ENCODE peak calls at places on chromosome 4, in four cellular contexts. R is stomach, H is ascending aorta, Q is SK-N-SH. G is an unnamed sample. For H3K4me1, the result is how much of the 10 kb centered on the place peaks cover.

GRCh38 chr4:3321295-3321889 is 28.6 kb downstream of the RGS12 start:
- DNase-seq in R (peak), H (no peak), Q (peak), G (no peak)

GRCh38 chr4:36285784-36286480 is 4.5 kb downstream of the DTHD1 start:
- DNase-seq in R (no peak), H (no peak), Q (no peak), G (no peak)

GRCh38 chr4:168621806-168622589 is 125.1 kb downstream of the PALLD start:
- DNase-seq in R (no peak), H (no peak), Q (no peak), G (peak)

GRCh38 chr4:1041936-1042330 is 30.5 kb downstream of the FGFRL1 start:
- DNase-seq in R (no peak), H (no peak), Q (no peak), G (no peak)

GRCh38 chr4:3847211-3847940 is 81.2 kb downstream of the ADRA2C start:
- DNase-seq in R (no peak), H (no peak), Q (no peak), G (no peak)

GRCh38 chr4:149175549-149175948 is 640.1 kb downstream of the IQCM start:
- DNase-seq in R (no peak), H (no peak), Q (no peak), G (no peak)

GRCh38 chr4:180134116-180134866 is 2108.9 kb upstream of the TENM3 start:
- DNase-seq in R (no peak), H (no peak), Q (no peak), G (no peak)

GRCh38 chr4:53205970-53206369 is 159.9 kb downstream of the SCFD2 start:
- DNase-seq in R (no peak), H (no peak), Q (no peak), G (no peak)

GRCh38 chr4:153257151-153257620 is 52.9 kb downstream of the TRIM2 start:
- DNase-seq in R (no peak), H (no peak), Q (peak), G (peak)

GRCh38 chr4:105784761-105785160 is 76.2 kb downstream of the GSTCD start:
- DNase-seq in R (no peak), H (no peak), Q (no peak), G (no peak)

GRCh38 chr4:56821394-56822263 is at the start of gene SPINK2:
- DNase-seq in R (peak), H (no peak), Q (peak), G (no peak)

GRCh38 chr4:144716778-144717177 is 70.8 kb downstream of the HHIP start:
- DNase-seq in R (no peak), H (no peak), Q (no peak), G (no peak)

GRCh38 chr4:24210332-24210902 is 320.6 kb upstream of the PPARGC1A start:
- DNase-seq in R (no peak), H (no peak), Q (no peak), G (no peak)

DNA sequence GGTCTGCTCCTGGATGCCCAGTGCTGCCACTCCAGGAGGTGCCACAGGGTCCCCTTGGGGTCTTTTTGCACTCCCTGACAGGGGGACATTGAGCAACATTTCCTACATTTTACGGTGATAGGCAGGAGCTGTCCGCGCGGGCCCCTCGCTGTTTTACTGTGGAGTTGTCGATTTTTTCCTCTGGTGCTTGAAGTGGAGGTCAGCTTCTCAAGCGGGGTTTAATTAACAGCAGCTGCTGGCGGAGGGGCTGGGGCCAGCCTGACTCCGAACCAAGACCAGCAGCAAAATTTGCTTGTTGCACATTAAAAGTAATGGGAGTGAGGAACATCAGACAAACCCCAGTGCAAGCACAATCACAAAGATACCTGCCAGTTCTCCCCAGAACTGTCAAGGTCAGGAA is 13.2 kb upstream of the SH3TC1 start:
- DNase-seq in R (no peak), H (no peak), Q (peak), G (no peak)
- H3K4me1 ChIP-seq in R (half or more), H (under half), Q (under half), G (under half)

DNA sequence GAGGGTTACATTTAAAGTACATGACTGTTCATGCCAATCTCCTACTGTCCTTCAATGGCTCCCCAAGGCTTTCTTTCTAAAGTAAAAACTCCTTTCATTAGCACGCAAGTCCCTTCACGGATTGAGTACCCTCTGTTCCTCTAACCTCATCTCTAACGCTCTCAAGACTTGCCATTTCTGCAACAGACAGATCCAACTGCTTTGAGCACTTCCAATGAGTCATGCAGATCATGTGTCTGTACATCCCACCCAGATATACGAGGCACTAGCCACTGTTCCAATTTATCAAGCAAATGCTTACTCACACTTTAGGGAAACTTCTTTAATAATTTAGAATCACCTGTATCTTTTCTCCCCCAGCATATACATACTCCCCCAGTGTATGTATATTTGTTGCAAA is 332.5 kb upstream of the ZFP42 start:
- DNase-seq in R (no peak), H (no peak), Q (no peak), G (no peak)
- H3K4me1 ChIP-seq in R (under half), H (under half), Q (under half), G (under half)

DNA sequence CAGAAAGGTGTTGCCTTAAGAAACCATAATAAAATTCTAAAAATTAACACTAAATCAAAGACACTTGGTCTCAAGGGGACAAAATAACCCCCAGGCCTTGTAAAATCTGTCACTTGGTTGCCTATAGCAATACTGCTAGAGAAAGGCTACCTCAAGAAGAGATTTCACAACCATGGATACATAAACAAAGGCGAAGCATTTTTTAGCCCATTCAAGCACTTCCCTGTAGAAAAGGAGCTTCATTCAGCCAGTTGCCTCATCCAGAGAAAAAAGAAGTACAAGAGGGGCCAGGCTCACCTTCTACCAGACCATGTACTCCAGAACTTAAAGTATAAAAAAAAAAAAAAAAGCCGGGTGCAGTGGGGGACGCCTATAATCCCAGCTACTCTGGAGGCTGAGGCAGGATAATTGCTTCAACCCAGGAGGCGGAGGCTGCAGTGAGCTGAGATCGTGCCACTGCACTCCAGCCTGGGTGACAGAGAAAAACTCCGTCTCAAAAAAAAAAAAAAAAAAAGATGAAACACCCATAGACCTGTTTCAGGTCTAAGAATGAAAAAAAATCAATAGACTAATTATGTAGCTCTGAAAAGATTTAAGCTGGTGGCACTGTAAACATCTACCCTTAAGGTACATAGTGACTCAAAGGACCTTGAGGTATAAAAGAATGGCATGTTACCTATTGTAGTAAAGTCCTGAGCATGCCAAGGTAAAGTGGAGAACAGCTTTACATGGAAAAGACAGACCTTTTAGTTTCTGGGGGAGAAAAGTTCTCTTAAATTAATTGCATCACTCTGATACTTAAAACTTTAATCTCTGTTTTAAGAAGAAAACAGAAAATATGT is 18.0 kb downstream of the RUFY3 start:
- DNase-seq in R (no peak), H (no peak), Q (no peak), G (no peak)
- H3K4me1 ChIP-seq in R (under half), H (under half), Q (under half), G (under half)

GRCh38 chr4:141130947-141131545 is 2.2 kb downstream of the RNF150 start:
- DNase-seq in R (no peak), H (no peak), Q (peak), G (no peak)

GRCh38 chr4:141126769-141127168 is 6.5 kb downstream of the RNF150 start:
- DNase-seq in R (no peak), H (no peak), Q (no peak), G (no peak)

GRCh38 chr4:141124224-141124623 is 9.0 kb downstream of the RNF150 start:
- DNase-seq in R (no peak), H (no peak), Q (no peak), G (no peak)

GRCh38 chr4:141131738-141132688 is 1.3 kb downstream of the RNF150 start:
- DNase-seq in R (no peak), H (no peak), Q (no peak), G (peak)

GRCh38 chr4:141127884-141128283 is 5.4 kb downstream of the RNF150 start:
- DNase-seq in R (no peak), H (no peak), Q (no peak), G (no peak)
- H3K4me1 ChIP-seq in R (under half), H (under half), Q (under half), G (under half)

GRCh38 chr4:123352966-123353365 is 43.6 kb upstream of the SPRY1 start:
- DNase-seq in R (no peak), H (no peak), Q (no peak), G (no peak)

GRCh38 chr4:123352240-123352945 is 44.2 kb upstream of the SPRY1 start:
- DNase-seq in R (no peak), H (no peak), Q (no peak), G (peak)

GRCh38 chr4:123350191-123350544 is 46.4 kb upstream of the SPRY1 start:
- DNase-seq in R (peak), H (no peak), Q (no peak), G (peak)

GRCh38 chr4:123350726-123351125 is 45.9 kb upstream of the SPRY1 start:
- DNase-seq in R (no peak), H (no peak), Q (no peak), G (no peak)

DNA sequence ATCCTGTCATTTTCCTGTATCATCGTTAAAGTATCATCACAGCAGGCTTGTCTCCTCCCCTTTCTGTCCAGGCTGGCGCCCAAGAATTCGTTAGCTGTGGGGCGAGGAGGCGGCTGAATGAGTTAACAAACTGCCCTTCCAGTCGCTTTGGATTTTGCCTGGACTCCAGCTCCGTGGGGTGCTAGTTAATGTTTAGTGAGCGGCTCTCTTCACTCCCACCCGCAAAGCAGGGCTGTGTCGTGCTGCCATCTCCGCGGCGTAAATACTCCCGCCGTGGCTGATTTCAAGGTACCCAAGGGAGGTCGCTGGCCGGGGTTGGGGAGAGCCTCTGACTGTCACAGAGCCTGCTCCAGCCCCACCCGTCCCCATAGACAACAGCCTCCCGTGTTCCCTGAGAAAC is 44.9 kb upstream of the SPRY1 start:
- DNase-seq in R (no peak), H (no peak), Q (no peak), G (no peak)
- H3K4me1 ChIP-seq in R (under half), H (under half), Q (under half), G (under half)

DNA sequence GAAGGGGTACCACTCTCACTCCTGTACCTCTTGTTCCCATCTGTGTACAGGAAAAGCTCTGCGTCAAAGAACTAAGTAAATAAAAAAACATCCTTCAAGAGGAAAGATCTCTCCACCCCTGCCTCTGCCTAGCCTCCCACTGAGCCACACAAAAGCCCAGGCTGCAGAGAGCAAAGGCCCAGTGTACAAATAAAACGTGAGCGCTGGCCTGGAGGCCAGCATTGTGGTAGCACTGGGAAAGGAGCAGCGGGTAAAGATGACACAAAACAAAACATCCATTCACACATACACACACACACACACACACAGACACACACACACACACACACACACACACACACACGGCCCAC is 13.6 kb downstream of the WDR1 start:
- DNase-seq in R (no peak), H (no peak), Q (no peak), G (no peak)
- H3K4me1 ChIP-seq in R (under half), H (half or more), Q (under half), G (half or more)

DNA sequence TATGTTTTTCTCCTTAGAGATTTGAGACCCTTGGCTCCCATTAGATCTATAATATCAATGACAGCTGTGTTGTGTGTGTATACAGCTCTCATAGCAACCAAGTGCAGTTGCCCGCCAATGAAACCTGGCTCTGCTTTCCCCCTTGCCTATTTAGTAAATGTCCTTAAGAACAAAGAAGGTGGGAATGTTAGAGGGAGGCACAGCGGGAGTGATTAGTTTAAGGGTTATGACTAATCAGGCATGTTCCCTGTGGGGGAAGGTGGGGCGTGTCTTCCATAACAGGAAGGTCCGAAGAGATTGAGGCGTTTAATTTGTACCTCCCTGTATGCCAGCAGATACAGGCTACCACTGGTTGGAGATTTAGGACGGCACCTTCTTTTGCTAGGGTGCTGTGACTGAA is 100.5 kb upstream of the TBC1D9 start:
- DNase-seq in R (peak), H (no peak), Q (no peak), G (peak)
- H3K4me1 ChIP-seq in R (under half), H (under half), Q (under half), G (under half)

GRCh38 chr4:42637104-42637503 is 19.8 kb downstream of the ATP8A1 start:
- DNase-seq in R (no peak), H (no peak), Q (no peak), G (no peak)

GRCh38 chr4:42636591-42636990 is 20.3 kb downstream of the ATP8A1 start:
- DNase-seq in R (no peak), H (no peak), Q (no peak), G (no peak)

GRCh38 chr4:42638993-42639392 is 17.9 kb downstream of the ATP8A1 start:
- DNase-seq in R (no peak), H (no peak), Q (no peak), G (no peak)

GRCh38 chr4:42637861-42638260 is 19.0 kb downstream of the ATP8A1 start:
- DNase-seq in R (no peak), H (no peak), Q (no peak), G (no peak)

GRCh38 chr4:42638276-42638675 is 18.6 kb downstream of the ATP8A1 start:
- DNase-seq in R (no peak), H (no peak), Q (no peak), G (no peak)
- H3K4me1 ChIP-seq in R (under half), H (under half), Q (under half), G (under half)